ENCODE peak calls at places on chromosomes 12 and 14, in six cellular contexts. T is B cell, K is T-helper 9 cell, D is substantia nigra, S is heart left ventricle, U is fibroblast of lung. H is an unnamed sample.
A peak's percentile ranks its signal among the peaks of the same experiment; 100 is the strongest.

GRCh38 chr12:46227616-46228015 is 41.2 kb downstream of the SLC38A1 start:
- DNase-seq in T (no peak), K (no peak), U (no peak), S (no peak), D (no peak), H (no peak)

GRCh38 chr12:118850244-118850825 is 131.0 kb upstream of the SRRM4 start:
- DNase-seq in S (no peak), U (no peak), T (no peak), D (no peak), K (no peak), H (no peak)

GRCh38 chr12:49777800-49778748 is 36.7 kb downstream of the TMBIM6 start:
- DNase-seq in S (peak; percentile 63), T (peak; percentile 71), K (peak; percentile 69), U (peak; percentile 20), D (no peak), H (peak; percentile 18)

GRCh38 chr12:104720346-104721064 is 237.6 kb downstream of the SLC41A2 start:
- DNase-seq in S (peak; percentile 23), U (peak; percentile 81), T (peak; percentile 71), D (no peak), K (peak; percentile 60), H (peak; percentile 86)

GRCh38 chr12:6267007-6267721 is 43.3 kb upstream of the PLEKHG6 start:
- DNase-seq in T (no peak), S (no peak), D (no peak), K (no peak), U (peak; percentile 71), H (no peak)

GRCh38 chr14:50667491-50668007 is 557 bp downstream of the SAV1 start:
- DNase-seq in D (peak; percentile 30), T (peak; percentile 65), S (peak; percentile 37), U (no peak), K (no peak), H (no peak)

GRCh38 chr12:108691995-108692808 is 39.1 kb downstream of the CORO1C start:
- DNase-seq in S (peak; percentile 54), D (no peak), U (peak; percentile 49), T (no peak), K (no peak), H (peak; percentile 50)

GRCh38 chr12:53258541-53259539 is 9.3 kb upstream of the ESPL1 start:
- DNase-seq in K (no peak), U (no peak), S (no peak), T (no peak), D (no peak), H (no peak)

GRCh38 chr12:53983580-53984572 is 1.1 kb upstream of the HOXC10 start:
- DNase-seq in T (no peak), S (peak; percentile 14), U (no peak), D (no peak), K (no peak), H (no peak)

GRCh38 chr14:93731753-93732152 is 56.5 kb downstream of the PRIMA1 start:
- DNase-seq in S (no peak), T (no peak), D (no peak), U (no peak), K (no peak), H (no peak)

GRCh38 chr12:49233842-49234526 is 30.9 kb upstream of the TUBA1C start:
- DNase-seq in T (peak; percentile 46), K (no peak), D (no peak), U (peak; percentile 94), S (peak; percentile 73), H (peak; percentile 59)

H was measured in astrocyte of the spinal cord.